ENCODE peak calls at places on chromosomes 2 and 18, in four cellular contexts. One of them, this sample, is unnamed.

GRCh38 chr2:37211939-37212338 is 15.6 kb downstream of the CEBPZOS start:
- DNase-seq in HCT116: no peak
- DNase-seq in K562: no peak
- DNase-seq in HepG2: no peak
- DNase-seq in this sample: no peak

GRCh38 chr2:232667989-232668583 is 29.0 kb upstream of the GIGYF2 start:
- DNase-seq in HepG2: no peak
- DNase-seq in K562: no peak
- DNase-seq in HCT116: no peak
- DNase-seq in this sample: no peak

GRCh38 chr2:96642564-96643350 is at the start of gene FER1L5:
- DNase-seq in K562: no peak
- DNase-seq in HCT116: peak; percentile 31
- DNase-seq in HepG2: no peak
- DNase-seq in this sample: no peak

GRCh38 chr2:119702918-119703401 is 24.0 kb downstream of the TMEM177 start:
- DNase-seq in HCT116: peak; percentile 58
- DNase-seq in K562: peak; percentile 84
- DNase-seq in HepG2: peak; percentile 73
- DNase-seq in this sample: peak; percentile 43

GRCh38 chr2:117957616-117958015 is 56.3 kb downstream of the CCDC93 start:
- DNase-seq in HepG2: no peak
- DNase-seq in K562: no peak
- DNase-seq in HCT116: no peak
- DNase-seq in this sample: no peak

GRCh38 chr18:74265546-74266098 is 26.1 kb downstream of the CYB5A start:
- DNase-seq in HCT116: no peak
- DNase-seq in HepG2: peak; percentile 72
- DNase-seq in K562: no peak
- DNase-seq in this sample: no peak

GRCh38 chr18:9209230-9209629 is 72.6 kb downstream of the ANKRD12 start:
- DNase-seq in HepG2: no peak
- DNase-seq in K562: no peak
- DNase-seq in HCT116: no peak
- DNase-seq in this sample: no peak

GRCh38 chr2:96254592-96254991 is 11.2 kb downstream of the TMEM127 start:
- DNase-seq in HepG2: no peak
- DNase-seq in K562: no peak
- DNase-seq in HCT116: no peak
- DNase-seq in this sample: no peak

GRCh38 chr2:20594048-20594750 is 56.7 kb downstream of the HS1BP3 start:
- DNase-seq in K562: no peak
- DNase-seq in HepG2: no peak
- DNase-seq in HCT116: no peak
- DNase-seq in this sample: no peak

GRCh38 chr2:174191342-174191886 is 56.9 kb downstream of the OLA1 start:
- DNase-seq in HCT116: no peak
- DNase-seq in K562: no peak
- DNase-seq in HepG2: no peak
- DNase-seq in this sample: no peak

GRCh38 chr2:10316860-10317259 is 14.2 kb downstream of the HPCAL1 start:
- DNase-seq in HepG2: no peak
- DNase-seq in HCT116: no peak
- DNase-seq in K562: no peak
- DNase-seq in this sample: no peak

GRCh38 chr2:10319892-10320574 is 17.3 kb downstream of the HPCAL1 start:
- DNase-seq in K562: no peak
- DNase-seq in HepG2: no peak
- DNase-seq in HCT116: no peak
- DNase-seq in this sample: no peak

GRCh38 chr2:10316336-10316735 is 13.6 kb downstream of the HPCAL1 start:
- DNase-seq in HepG2: no peak
- DNase-seq in HCT116: no peak
- DNase-seq in K562: no peak
- DNase-seq in this sample: no peak

GRCh38 chr2:10318345-10318744 is 15.6 kb downstream of the HPCAL1 start:
- DNase-seq in K562: peak; percentile 62
- DNase-seq in HCT116: no peak
- DNase-seq in HepG2: no peak
- DNase-seq in this sample: no peak

DNA sequence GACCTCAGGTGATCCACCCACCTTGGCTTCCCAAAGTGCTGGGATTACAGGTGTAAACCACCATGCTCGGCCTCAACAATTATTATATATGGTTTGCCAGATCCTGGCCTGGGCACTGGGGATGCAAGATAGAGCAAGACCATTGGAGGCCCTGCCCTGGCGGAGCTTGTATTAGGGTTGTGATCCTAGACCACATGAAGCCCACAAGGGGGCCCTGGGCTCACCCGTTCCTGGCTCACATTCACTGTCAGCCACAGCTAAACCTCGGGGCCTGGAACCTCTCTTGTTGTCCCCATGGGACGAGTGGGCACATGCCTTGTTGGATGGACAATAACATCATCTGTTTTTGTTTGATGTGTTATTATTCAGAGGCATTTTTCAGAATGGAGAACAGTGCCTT is 14.9 kb downstream of the HPCAL1 start:
- DNase-seq in HCT116: no peak
- DNase-seq in K562: no peak
- DNase-seq in HepG2: no peak
- DNase-seq in this sample: no peak
- TF ChIP-seq POLR2AphosphoS5 in HCT116: no peak
- TF ChIP-seq POLR2AphosphoS5 in K562: no peak
- TF ChIP-seq POLR2AphosphoS5 in HepG2: no peak
- TF ChIP-seq POLR2AphosphoS5 in this sample: no peak

GRCh38 chr2:43060435-43061016 is 165.9 kb downstream of the ZFP36L2 start:
- DNase-seq in HCT116: no peak
- DNase-seq in HepG2: no peak
- DNase-seq in K562: peak; percentile 49
- DNase-seq in this sample: no peak

GRCh38 chr2:43057742-43058706 is 168.4 kb downstream of the ZFP36L2 start:
- DNase-seq in K562: no peak
- DNase-seq in HepG2: no peak
- DNase-seq in HCT116: no peak
- DNase-seq in this sample: no peak

GRCh38 chr2:43057026-43057741 is 169.2 kb downstream of the ZFP36L2 start:
- DNase-seq in HCT116: no peak
- DNase-seq in HepG2: no peak
- DNase-seq in K562: no peak
- DNase-seq in this sample: no peak

GRCh38 chr2:43059183-43059897 is 167.1 kb downstream of the ZFP36L2 start:
- DNase-seq in HCT116: no peak
- DNase-seq in K562: peak; percentile 47
- DNase-seq in HepG2: no peak
- DNase-seq in this sample: no peak

DNA sequence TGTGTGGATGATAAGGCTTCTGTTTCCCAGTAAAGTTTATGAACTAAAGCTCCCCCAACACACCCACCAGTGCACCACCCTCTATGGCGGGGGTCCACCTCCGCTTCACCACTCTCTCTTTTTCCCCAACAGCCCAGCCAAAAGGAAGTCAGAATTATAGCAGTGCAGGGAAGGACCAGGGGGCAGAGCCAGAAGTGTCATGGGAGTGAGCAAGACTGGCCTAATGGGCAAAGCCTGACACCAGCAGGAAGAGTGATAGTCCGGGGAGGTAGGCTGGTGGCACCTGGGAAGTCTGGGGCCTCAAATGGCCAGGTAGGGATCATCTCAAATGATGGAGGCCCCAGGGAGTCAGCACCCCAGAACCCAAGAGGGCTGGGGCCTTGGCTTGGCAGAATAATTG is 167.6 kb downstream of the ZFP36L2 start:
- DNase-seq in K562: no peak
- DNase-seq in HepG2: no peak
- DNase-seq in HCT116: no peak
- DNase-seq in this sample: no peak
- H3K27ac ChIP-seq in K562: no peak overlapping the region
- H3K27ac ChIP-seq in HepG2: no peak overlapping the region
- H3K27ac ChIP-seq in HCT116: no peak overlapping the region
- H3K27ac ChIP-seq in this sample: no peak overlapping the region

DNA sequence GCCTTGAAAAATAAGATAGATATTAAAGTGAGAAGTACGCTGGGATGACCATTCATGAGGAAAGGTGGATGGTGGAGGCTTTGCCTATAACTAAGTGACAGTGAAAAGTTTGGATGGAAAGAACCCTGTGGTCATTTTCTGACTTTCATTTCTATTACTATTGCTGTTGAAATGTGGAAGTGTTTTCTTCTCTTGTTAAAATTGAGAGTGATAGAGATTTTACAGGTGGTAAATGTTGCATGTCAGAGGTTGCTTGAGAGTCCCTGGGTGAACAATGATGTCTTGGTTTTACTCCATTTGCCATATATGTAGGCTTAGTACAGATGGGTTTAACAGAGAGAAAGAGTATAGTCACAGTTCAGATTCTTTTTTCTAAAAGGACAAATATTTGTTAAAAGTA is 18.4 kb downstream of the NCOA1 start:
- DNase-seq in K562: no peak
- DNase-seq in HCT116: no peak
- DNase-seq in HepG2: no peak
- DNase-seq in this sample: no peak
- TF ChIP-seq TCF7L2 in K562: no peak
- TF ChIP-seq TCF7L2 in HCT116: no peak
- TF ChIP-seq TCF7L2 in HepG2: no peak
- TF ChIP-seq TCF7L2 in this sample: no peak

GRCh38 chr2:85872536-85873161 is 16.1 kb downstream of the ST3GAL5 start:
- DNase-seq in HCT116: no peak
- DNase-seq in K562: peak; percentile 31
- DNase-seq in HepG2: no peak
- DNase-seq in this sample: no peak

GRCh38 chr2:85868837-85869236 is 20.0 kb downstream of the ST3GAL5 start:
- DNase-seq in K562: no peak
- DNase-seq in HCT116: no peak
- DNase-seq in HepG2: no peak
- DNase-seq in this sample: no peak

GRCh38 chr2:85867556-85868292 is 21.1 kb downstream of the ST3GAL5 start:
- DNase-seq in HepG2: no peak
- DNase-seq in HCT116: no peak
- DNase-seq in K562: no peak
- DNase-seq in this sample: no peak

GRCh38 chr2:85873679-85874078 is 15.1 kb downstream of the ST3GAL5 start:
- DNase-seq in HepG2: no peak
- DNase-seq in K562: peak; percentile 56
- DNase-seq in HCT116: no peak
- DNase-seq in this sample: no peak

GRCh38 chr2:85871494-85872164 is 17.2 kb downstream of the ST3GAL5 start:
- DNase-seq in HCT116: no peak
- DNase-seq in HepG2: no peak
- DNase-seq in K562: no peak
- DNase-seq in this sample: no peak
- TF ChIP-seq POLR2AphosphoS5 in HCT116: no peak
- TF ChIP-seq POLR2AphosphoS5 in HepG2: no peak
- TF ChIP-seq POLR2AphosphoS5 in K562: no peak
- TF ChIP-seq POLR2AphosphoS5 in this sample: no peak

DNA sequence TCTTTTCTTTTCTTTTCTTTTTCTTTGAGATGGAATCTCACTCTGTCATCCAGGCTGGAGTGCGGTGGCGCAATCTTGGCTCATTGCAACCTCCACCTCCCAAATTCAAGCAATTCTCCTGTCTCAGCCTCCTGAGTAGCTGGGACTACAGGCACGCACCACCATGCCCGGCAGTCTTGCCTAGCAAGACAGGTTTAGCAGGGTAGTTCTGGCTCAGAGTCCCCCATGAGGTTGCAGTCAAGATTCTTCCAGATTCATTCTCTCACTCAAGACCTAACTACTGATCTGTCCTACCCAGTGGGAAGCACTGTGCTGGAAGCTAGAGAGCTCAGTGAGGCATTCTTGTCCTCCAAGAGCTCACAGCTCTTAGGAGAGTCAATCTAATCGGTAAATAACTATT is 17.6 kb upstream of the ZAP70 start:
- DNase-seq in K562: no peak
- DNase-seq in HepG2: no peak
- DNase-seq in HCT116: no peak
- DNase-seq in this sample: no peak
- H3K27ac ChIP-seq in K562: no peak overlapping the region
- H3K27ac ChIP-seq in HepG2: no peak overlapping the region
- H3K27ac ChIP-seq in HCT116: no peak overlapping the region
- H3K27ac ChIP-seq in this sample: no peak overlapping the region

GRCh38 chr2:46947841-46948240 is 32.2 kb upstream of the MCFD2 start:
- DNase-seq in HepG2: no peak
- DNase-seq in K562: no peak
- DNase-seq in HCT116: no peak
- DNase-seq in this sample: no peak

GRCh38 chr2:46945671-46946070 is 30.1 kb upstream of the MCFD2 start:
- DNase-seq in K562: no peak
- DNase-seq in HCT116: no peak
- DNase-seq in HepG2: no peak
- DNase-seq in this sample: no peak

GRCh38 chr2:46942143-46942526 is 26.5 kb upstream of the MCFD2 start:
- DNase-seq in K562: peak; percentile 27
- DNase-seq in HCT116: no peak
- DNase-seq in HepG2: no peak
- DNase-seq in this sample: no peak

GRCh38 chr2:46942891-46943626 is 27.5 kb upstream of the MCFD2 start:
- DNase-seq in K562: no peak
- DNase-seq in HCT116: no peak
- DNase-seq in HepG2: no peak
- DNase-seq in this sample: no peak

GRCh38 chr2:46943881-46944798 is 28.5 kb upstream of the MCFD2 start:
- DNase-seq in HepG2: no peak
- DNase-seq in HCT116: no peak
- DNase-seq in K562: no peak
- DNase-seq in this sample: no peak
- TF ChIP-seq TCF7L2 in HepG2: no peak
- TF ChIP-seq TCF7L2 in HCT116: no peak
- TF ChIP-seq TCF7L2 in K562: no peak
- TF ChIP-seq TCF7L2 in this sample: no peak

DNA sequence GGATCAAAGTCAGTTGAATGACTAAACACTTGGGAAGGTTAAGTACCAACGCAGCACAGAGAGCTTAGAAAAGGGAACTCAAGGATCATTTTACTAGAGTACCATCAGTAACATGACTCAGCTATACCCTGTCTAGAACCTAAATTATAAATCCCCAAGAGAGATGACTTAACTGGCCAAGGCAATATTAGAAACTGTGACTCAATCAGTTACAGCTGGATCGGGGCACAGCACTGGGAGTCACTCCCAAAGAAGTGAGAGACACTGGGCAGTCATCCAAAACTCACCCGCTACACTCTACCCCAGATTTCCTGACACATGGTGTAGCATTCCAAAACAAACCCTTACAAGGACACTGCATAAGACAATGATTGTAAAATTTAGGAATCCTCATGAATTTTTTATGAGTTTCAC is 17.7 kb downstream of the IWS1 start:
- DNase-seq in K562: peak; percentile 26
- DNase-seq in HCT116: peak; percentile 66
- DNase-seq in HepG2: peak; percentile 44
- DNase-seq in this sample: peak; percentile 81
- TF ChIP-seq POLR2AphosphoS5 in K562: no peak
- TF ChIP-seq POLR2AphosphoS5 in HCT116: peak; percentile 43
- TF ChIP-seq POLR2AphosphoS5 in HepG2: no peak
- TF ChIP-seq POLR2AphosphoS5 in this sample: no peak

DNA sequence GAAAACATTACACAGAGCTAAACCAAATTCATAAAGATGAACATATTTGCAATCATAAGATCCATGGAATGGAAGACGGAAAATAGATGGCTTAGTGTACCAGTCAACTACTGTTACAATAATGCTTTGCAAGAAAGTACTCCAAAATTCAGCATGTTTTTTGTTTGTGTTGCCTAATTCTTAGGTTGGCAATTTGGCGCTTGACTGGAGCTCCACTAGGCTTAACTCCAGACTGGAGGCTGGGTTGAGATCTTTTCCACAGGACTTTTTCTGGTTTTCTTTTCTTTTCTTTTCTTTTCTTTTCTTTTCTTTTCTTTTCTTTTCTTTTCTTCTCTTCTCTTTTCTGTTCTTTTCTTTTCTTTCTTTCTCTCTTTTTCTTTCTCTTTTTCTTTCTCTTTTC is 600.6 kb upstream of the SYT4 start:
- DNase-seq in HepG2: no peak
- DNase-seq in K562: no peak
- DNase-seq in HCT116: no peak
- DNase-seq in this sample: no peak
- H3K27ac ChIP-seq in HepG2: no peak overlapping the region
- H3K27ac ChIP-seq in K562: no peak overlapping the region
- H3K27ac ChIP-seq in HCT116: no peak overlapping the region
- H3K27ac ChIP-seq in this sample: no peak overlapping the region